ENCODE peak calls at places on chromosomes 5 and 9, in nine cellular contexts. U is esophagus squamous epithelium; V is HS-5; I is NCI-H345; D is effector memory CD8-positive, alpha-beta T cell; G is activated CD8-positive, alpha-beta memory T cell treated with anti-CD3 and anti-CD28 coated beads, Interleukin-2, amount 50 U/mL, for 4 hours; P is activated T-helper 1 cell treated with Interleukin-2 at 50 U/mL for 16 hours; B is stimulated activated CD8-positive, alpha-beta memory T cell treated with anti-CD3 and anti-CD28 coated beads, Interleukin-4, amount 100 ng/mL, for 24 hours; Y is right cardiac atrium. M is an unnamed sample.

GRCh38 chr9:129822825-129823162 is 1.1 kb downstream of the TOR1A start:
- DNase-seq in B (no peak), P (no peak), U (no peak), G (no peak), Y (no peak), D (no peak), V (no peak), I (no peak), M (no peak)

GRCh38 chr5:93191426-93191825 is 389.6 kb downstream of the NR2F1-AS1 start:
- DNase-seq in B (no peak), I (no peak), U (no peak), V (no peak), D (no peak), Y (no peak), P (no peak), G (no peak), M (no peak)

GRCh38 chr9:135079676-135080075 is 7.8 kb upstream of the OLFM1 start:
- DNase-seq in P (no peak), Y (no peak), G (peak; percentile 1), D (no peak), I (no peak), U (no peak), V (no peak), B (no peak), M (no peak)

GRCh38 chr9:136133191-136133958 is 14.7 kb upstream of the TMEM250 start:
- DNase-seq in V (no peak), D (no peak), U (no peak), B (no peak), P (no peak), G (no peak), Y (no peak), I (peak; percentile 59), M (peak; percentile 85)

GRCh38 chr9:129885018-129885669 is 49.9 kb downstream of the USP20 start:
- DNase-seq in U (no peak), V (no peak), D (no peak), Y (peak; percentile 45), B (no peak), G (no peak), P (no peak), I (peak; percentile 51), M (peak; percentile 64)

GRCh38 chr9:114908796-114909448 is 21.5 kb downstream of the TNFSF8 start:
- DNase-seq in U (no peak), P (no peak), G (no peak), I (no peak), V (no peak), D (no peak), Y (no peak), B (no peak), M (peak; percentile 88)

GRCh38 chr5:4230531-4230904 is 634.9 kb downstream of the IRX1 start:
- DNase-seq in V (no peak), D (no peak), P (no peak), B (no peak), U (no peak), G (no peak), I (no peak), Y (no peak), M (no peak)

GRCh38 chr5:151146003-151146524 is 11.5 kb downstream of the ANXA6 start:
- DNase-seq in I (no peak), D (no peak), Y (no peak), V (no peak), B (no peak), U (no peak), P (no peak), G (no peak), M (no peak)

GRCh38 chr5:33788922-33789321 is 102.9 kb downstream of the ADAMTS12 start:
- DNase-seq in G (no peak), I (no peak), U (no peak), Y (no peak), D (no peak), B (no peak), V (peak; percentile 100), P (no peak), M (no peak)

GRCh38 chr9:107761307-107761706 is 271.7 kb upstream of the KLF4 start:
- DNase-seq in U (no peak), I (no peak), B (no peak), P (no peak), Y (no peak), G (no peak), D (no peak), V (no peak), M (no peak)

GRCh38 chr5:43231977-43232376 is 40.0 kb downstream of the NIM1K start:
- DNase-seq in G (no peak), D (no peak), Y (no peak), V (no peak), I (peak; percentile 19), B (no peak), P (no peak), U (no peak), M (peak; percentile 55)

GRCh38 chr9:127711831-127712274 is 3.6 kb downstream of the PTRH1 start:
- DNase-seq in D (no peak), U (no peak), Y (no peak), G (no peak), V (no peak), I (peak; percentile 76), P (no peak), B (no peak), M (peak; percentile 96)

GRCh38 chr9:34070601-34071340 is 22.1 kb upstream of the UBAP2 start:
- DNase-seq in P (no peak), D (no peak), Y (no peak), I (no peak), U (no peak), B (no peak), V (no peak), G (no peak), M (peak; percentile 8)

GRCh38 chr5:135435467-135436330 is 11.4 kb downstream of the DCANP1 start:
- DNase-seq in D (no peak), B (no peak), I (no peak), U (no peak), V (no peak), Y (no peak), P (no peak), G (no peak), M (no peak)

GRCh38 chr9:91811024-91811909 is 138.8 kb downstream of the ROR2 start:
- DNase-seq in Y (no peak), V (no peak), I (peak; percentile 51), G (no peak), D (no peak), U (no peak), B (no peak), P (no peak), M (no peak)

GRCh38 chr5:163379298-163380155 is 57.9 kb upstream of the CCNG1 start:
- DNase-seq in Y (no peak), V (peak; percentile 44), P (no peak), I (peak; percentile 2), G (no peak), D (no peak), B (no peak), U (no peak), M (peak; percentile 29)

GRCh38 chr5:116361979-116362577 is 212.5 kb downstream of the SEMA6A start:
- DNase-seq in V (no peak), Y (no peak), G (no peak), I (no peak), P (no peak), U (no peak), B (no peak), D (no peak), M (no peak)

GRCh38 chr9:36284226-36284625 is 26.0 kb upstream of the GNE start:
- DNase-seq in I (no peak), G (no peak), Y (no peak), U (no peak), P (no peak), D (no peak), V (no peak), B (no peak), M (no peak)

GRCh38 chr5:126446498-126447224 is 23.5 kb downstream of the GRAMD2B start:
- DNase-seq in P (no peak), B (no peak), G (no peak), D (no peak), I (no peak), Y (no peak), V (peak; percentile 81), U (no peak), M (no peak)

GRCh38 chr9:73219985-73220626 is 68.4 kb downstream of the ANXA1 start:
- DNase-seq in D (no peak), P (no peak), U (no peak), G (no peak), V (peak; percentile 68), Y (peak; percentile 13), B (peak; percentile 15), I (no peak), M (no peak)

GRCh38 chr5:150782850-150783249 is 4.3 kb downstream of the SMIM3 start:
- DNase-seq in B (no peak), D (no peak), P (no peak), Y (no peak), I (no peak), V (no peak), G (no peak), U (no peak), M (no peak)

GRCh38 chr5:127923804-127924570 is 159.6 kb upstream of the SLC12A2 start:
- DNase-seq in G (no peak), D (no peak), P (no peak), I (no peak), V (no peak), U (no peak), Y (no peak), B (no peak), M (peak; percentile 65)

GRCh38 chr5:52707626-52708025 is 80.1 kb upstream of the ITGA1 start:
- DNase-seq in P (no peak), U (no peak), I (no peak), G (no peak), B (no peak), Y (no peak), V (no peak), D (no peak), M (no peak)

GRCh38 chr5:177554474-177555111 is at the start of gene FAM193B:
- DNase-seq in G (peak; percentile 94), B (peak; percentile 93), Y (peak; percentile 94), D (peak; percentile 93), V (peak; percentile 68), I (peak; percentile 95), P (peak; percentile 93), U (peak; percentile 76), M (peak; percentile 97)

GRCh38 chr5:147935032-147935431 is 28.7 kb upstream of the C5orf46 start:
- DNase-seq in G (no peak), U (no peak), Y (no peak), D (no peak), I (peak; percentile 35), P (no peak), V (peak; percentile 36), B (no peak), M (peak; percentile 87)

GRCh38 chr9:127918201-127919107 is 1.6 kb upstream of the ST6GALNAC4 start:
- DNase-seq in U (no peak), P (no peak), V (no peak), Y (peak; percentile 80), B (no peak), I (no peak), D (no peak), G (no peak), M (no peak)

GRCh38 chr5:103785569-103785968 is 223.0 kb upstream of the NUDT12 start:
- DNase-seq in V (no peak), I (no peak), B (no peak), G (no peak), U (no peak), D (no peak), Y (no peak), P (no peak), M (no peak)

GRCh38 chr9:130846487-130847305 is 11.6 kb downstream of the ABL1 start:
- DNase-seq in U (no peak), I (no peak), D (no peak), V (peak; percentile 82), Y (peak; percentile 72), G (no peak), P (no peak), B (no peak), M (no peak)

GRCh38 chr9:76687861-76688374 is 76.3 kb upstream of the PCA3 start:
- DNase-seq in P (no peak), U (no peak), G (no peak), V (peak; percentile 75), Y (peak; percentile 41), D (no peak), I (peak; percentile 49), B (no peak), M (no peak)

GRCh38 chr9:121376214-121376830 is 6.3 kb upstream of the STOM start:
- DNase-seq in G (no peak), I (no peak), D (no peak), P (no peak), V (no peak), B (no peak), U (no peak), Y (no peak), M (peak; percentile 7)

GRCh38 chr9:130477564-130477963 is 32.8 kb downstream of the ASS1 start:
- DNase-seq in V (no peak), Y (no peak), I (no peak), B (no peak), P (no peak), G (no peak), D (no peak), U (no peak), M (no peak)

M was measured in NCI-H69.